ENCODE peak calls at places on chromosome 20, in six cellular contexts. X is mammary epithelial cell, U is bronchial epithelial cell, D is stomach, C is right atrium auricular region, O is mesothelial cell of epicardium. I is an unnamed sample.

GRCh38 chr20:12199703-12200102 is 282.0 kb downstream of the BTBD3 start:
- DNase-seq in X (no peak), U (no peak), D (no peak), C (no peak), O (no peak), I (no peak)

GRCh38 chr20:52496191-52496590 is 304.6 kb upstream of the ZFP64 start:
- DNase-seq in X (no peak), U (no peak), D (no peak), C (no peak), O (no peak), I (no peak)

GRCh38 chr20:50346372-50347347 is 156.0 kb downstream of the CEBPB start:
- DNase-seq in X (peak; percentile 66), U (peak; percentile 56), D (peak; percentile 84), C (peak; percentile 93), O (no peak), I (no peak)

GRCh38 chr20:24646331-24646730 is 176.9 kb downstream of the SYNDIG1 start:
- DNase-seq in X (no peak), U (no peak), D (no peak), C (no peak), O (no peak), I (no peak)

GRCh38 chr20:16004108-16004854 is 569.0 kb downstream of the KIF16B start:
- DNase-seq in X (no peak), U (no peak), D (peak; percentile 70), C (no peak), O (no peak), I (no peak)

GRCh38 chr20:50085481-50086365 is 27.2 kb downstream of the UBE2V1 start:
- DNase-seq in X (peak; percentile 42), U (peak; percentile 72), D (no peak), C (no peak), O (no peak), I (no peak)

GRCh38 chr20:19735446-19735845 is 22.6 kb upstream of the RIN2 start:
- DNase-seq in X (peak; percentile 95), U (peak; percentile 97), D (peak; percentile 73), C (peak; percentile 88), O (no peak), I (no peak)

GRCh38 chr20:47276251-47276650 is 80.2 kb downstream of the ZMYND8 start:
- DNase-seq in X (no peak), U (no peak), D (no peak), C (peak; percentile 55), O (no peak), I (no peak)

GRCh38 chr20:46051556-46052323 is 22.7 kb downstream of the SLC12A5 start:
- DNase-seq in X (peak; percentile 12), U (no peak), D (no peak), C (no peak), O (no peak), I (no peak)

GRCh38 chr20:18999076-18999475 is 185.5 kb downstream of the SCP2D1 start:
- DNase-seq in X (no peak), U (no peak), D (no peak), C (no peak), O (no peak), I (no peak)

GRCh38 chr20:43529457-43530153 is 22.1 kb downstream of the L3MBTL1 start:
- DNase-seq in X (no peak), U (no peak), D (no peak), C (no peak), O (no peak), I (no peak)

GRCh38 chr20:19688031-19688806 is 69.8 kb upstream of the RIN2 start:
- DNase-seq in X (peak; percentile 84), U (peak; percentile 90), D (peak; percentile 81), C (peak; percentile 84), O (no peak), I (peak; percentile 90)

GRCh38 chr20:1711826-1712601 is 54.4 kb upstream of the SIRPG start:
- DNase-seq in X (no peak), U (no peak), D (no peak), C (peak; percentile 43), O (no peak), I (peak; percentile 74)

DNA sequence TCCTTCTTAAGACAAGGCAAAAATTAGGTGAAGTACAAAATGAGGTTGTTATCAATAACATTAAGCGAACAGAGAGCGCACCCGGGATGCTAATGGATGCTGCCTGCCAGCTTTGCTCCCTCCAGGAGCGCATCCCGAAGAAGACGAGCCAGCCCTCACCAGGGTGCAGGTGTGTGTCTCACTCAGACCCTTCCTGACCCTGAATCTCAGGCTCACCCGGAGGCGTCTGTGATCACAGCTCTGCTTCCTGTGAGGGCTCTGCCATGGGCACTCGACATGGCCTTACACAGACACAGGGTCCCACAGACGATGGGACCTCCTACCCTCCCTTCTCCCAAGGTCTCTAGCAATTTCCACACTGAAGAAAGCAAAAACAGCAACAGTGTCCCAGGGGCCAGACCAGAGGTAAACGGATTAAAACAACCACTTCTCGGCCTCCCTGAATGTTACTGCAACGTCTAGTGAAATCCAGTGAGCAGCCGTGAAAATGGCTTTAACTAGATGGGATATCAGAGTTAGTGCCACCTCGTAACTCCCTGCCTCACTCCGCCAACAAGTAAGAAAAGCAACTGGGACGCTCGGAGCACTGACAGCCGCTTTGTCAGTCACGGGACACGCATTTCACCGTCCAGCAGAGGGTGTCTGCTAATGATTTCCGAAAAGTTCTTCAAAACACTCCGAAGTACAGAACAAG is 11.7 kb downstream of the ZBTB46 start:
- DNase-seq in X (no peak), U (no peak), D (no peak), C (no peak), O (no peak), I (no peak)
- TF ChIP-seq CTCF in X (no peak), U (peak; percentile 28), D (no peak), C (peak; percentile 54), O (no peak), I (peak; percentile 48)

GRCh38 chr20:34302312-34302722 is 838 bp downstream of the AHCY start:
- DNase-seq in X (peak; percentile 25), U (peak; percentile 42), D (no peak), C (no peak), O (no peak), I (no peak)
- TF ChIP-seq CTCF in X (no peak), U (no peak), D (no peak), C (no peak), O (no peak), I (peak; percentile 32)

GRCh38 chr20:37543828-37544227 is 16.2 kb upstream of the BLCAP start:
- DNase-seq in X (peak; percentile 50), U (peak; percentile 62), D (no peak), C (peak; percentile 23), O (no peak), I (no peak)
- TF ChIP-seq CTCF in X (peak; percentile 55), U (peak; percentile 46), D (no peak), C (no peak), O (no peak), I (peak; percentile 52)

GRCh38 chr20:5173763-5174162 is 47.0 kb downstream of the CDS2 start:
- DNase-seq in X (no peak), U (no peak), D (no peak), C (no peak), O (no peak), I (no peak)

GRCh38 chr20:5172167-5172586 is 45.4 kb downstream of the CDS2 start:
- DNase-seq in X (no peak), U (no peak), D (no peak), C (no peak), O (no peak), I (no peak)

GRCh38 chr20:5171790-5172164 is 45.0 kb downstream of the CDS2 start:
- DNase-seq in X (no peak), U (no peak), D (no peak), C (no peak), O (no peak), I (no peak)

GRCh38 chr20:5171074-5171789 is 44.4 kb downstream of the CDS2 start:
- DNase-seq in X (no peak), U (no peak), D (no peak), C (no peak), O (no peak), I (no peak)

DNA sequence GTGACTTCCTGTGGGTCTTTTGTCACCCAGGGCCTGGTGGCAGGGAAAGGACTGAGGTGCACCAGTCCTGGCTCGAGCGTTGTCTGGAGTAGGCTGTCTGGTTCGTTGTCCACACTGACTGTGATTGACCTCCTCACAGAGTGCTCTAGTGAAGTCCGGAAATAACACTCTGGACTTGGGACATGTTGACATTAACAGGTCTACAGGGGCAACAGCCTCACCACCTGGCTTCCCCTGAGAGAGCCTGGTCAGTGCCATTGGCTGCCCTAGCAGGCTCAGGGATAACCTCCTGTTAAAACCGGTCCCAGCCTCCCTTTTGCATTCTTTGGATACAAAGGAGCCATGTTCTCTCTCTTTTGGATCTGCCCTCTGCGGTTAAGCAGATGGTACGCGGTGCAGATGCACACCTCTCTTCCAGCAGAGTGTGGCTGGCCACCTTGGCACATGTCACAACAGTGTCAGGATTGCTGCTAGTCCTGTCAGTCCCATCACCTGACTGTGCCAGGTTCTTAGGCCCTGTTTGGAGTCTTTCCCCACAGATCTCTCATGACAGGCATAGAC is 46.2 kb downstream of the CDS2 start:
- DNase-seq in X (no peak), U (no peak), D (no peak), C (no peak), O (no peak), I (no peak)
- TF ChIP-seq CTCF in X (no peak), U (no peak), D (no peak), C (no peak), O (no peak), I (no peak)

GRCh38 chr20:53945478-53945877 is 124.9 kb downstream of the BCAS1 start:
- DNase-seq in X (no peak), U (no peak), D (no peak), C (no peak), O (no peak), I (peak; percentile 0)

GRCh38 chr20:53944796-53945195 is 125.6 kb downstream of the BCAS1 start:
- DNase-seq in X (no peak), U (no peak), D (no peak), C (no peak), O (no peak), I (no peak)

GRCh38 chr20:53942973-53943372 is 127.4 kb downstream of the BCAS1 start:
- DNase-seq in X (no peak), U (no peak), D (no peak), C (no peak), O (no peak), I (no peak)

GRCh38 chr20:53942121-53942816 is 128.1 kb downstream of the BCAS1 start:
- DNase-seq in X (no peak), U (peak; percentile 57), D (no peak), C (no peak), O (no peak), I (no peak)

DNA sequence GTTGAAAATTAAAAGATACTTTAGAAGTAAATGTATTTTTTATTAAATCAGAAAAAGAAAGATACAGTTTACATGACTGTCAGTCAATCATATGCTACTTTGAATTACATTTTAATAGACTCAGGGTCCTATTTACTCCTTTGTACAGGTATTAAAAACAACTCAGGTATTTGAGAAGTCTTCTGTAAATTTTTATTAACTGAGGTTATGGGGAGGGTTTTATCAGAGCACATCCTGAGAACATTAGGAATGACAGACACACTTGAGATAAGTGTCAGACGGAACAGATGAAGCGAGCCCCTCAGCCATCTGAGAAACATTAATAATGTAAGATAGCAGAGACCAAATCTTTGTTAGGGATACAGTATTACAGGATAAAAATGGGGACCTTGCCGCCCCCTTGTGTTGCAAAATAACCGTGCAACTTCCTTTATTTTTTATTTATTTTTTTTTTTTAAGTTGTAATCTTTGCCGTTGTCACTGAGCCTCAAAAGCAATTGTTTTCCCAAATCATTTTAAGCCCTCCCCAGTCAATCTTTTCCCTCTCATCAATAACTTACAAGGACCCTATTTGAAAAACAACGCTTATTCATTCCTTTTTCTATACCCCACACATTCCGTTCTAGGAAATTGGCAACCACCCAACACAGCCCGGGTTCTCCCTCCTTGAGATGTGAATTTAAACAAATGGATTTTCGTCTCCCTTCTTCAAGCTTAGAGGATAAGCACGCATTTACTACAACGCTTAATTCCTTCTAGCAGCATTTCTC is 126.7 kb downstream of the BCAS1 start:
- DNase-seq in X (no peak), U (peak; percentile 30), D (no peak), C (no peak), O (no peak), I (peak; percentile 34)
- TF ChIP-seq CTCF in X (peak; percentile 53), U (peak; percentile 50), D (peak; percentile 22), C (peak; percentile 78), O (peak; percentile 80), I (peak; percentile 79)